ENCODE peak calls at places on chromosome 19, in four cellular contexts. H is KBM-7, W is T-helper 2 cell, P is OCI-LY7. J is an unnamed sample.

GRCh38 chr19:48329167-48329891 is 4.0 kb downstream of the EMP3 start:
- DNase-seq in P (peak; percentile 64), W (peak; percentile 41), H (no peak), J (peak; percentile 23)

GRCh38 chr19:11451327-11451941 is 16.0 kb downstream of the PRKCSH start:
- DNase-seq in W (no peak), H (no peak), P (no peak), J (no peak)

GRCh38 chr19:42242071-42242511 is 311 bp downstream of the GSK3A start:
- DNase-seq in H (no peak), W (no peak), P (peak; percentile 43), J (peak; percentile 21)

GRCh38 chr19:42248270-42249148 is 6.1 kb upstream of the GSK3A start:
- DNase-seq in P (no peak), W (no peak), H (no peak), J (no peak)

GRCh38 chr19:17775245-17775927 is 19.6 kb upstream of the B3GNT3 start:
- DNase-seq in P (peak; percentile 49), H (peak; percentile 57), W (no peak), J (no peak)

GRCh38 chr19:47446534-47447469 is 24.9 kb downstream of the SLC8A2 start:
- DNase-seq in H (peak; percentile 84), W (no peak), P (no peak), J (no peak)

GRCh38 chr19:48635263-48635965 is 1.8 kb downstream of the DBP start:
- DNase-seq in P (peak; percentile 86), H (peak; percentile 66), W (peak; percentile 68), J (peak; percentile 73)

GRCh38 chr19:39355253-39355652 is 13.0 kb downstream of the SAMD4B start:
- DNase-seq in P (no peak), W (no peak), H (no peak), J (no peak)

GRCh38 chr19:45280471-45280961 is 29.4 kb downstream of the MARK4 start:
- DNase-seq in H (no peak), W (no peak), P (no peak), J (no peak)

GRCh38 chr19:38134538-38135149 is 89.4 kb downstream of the DPF1 start:
- DNase-seq in W (peak; percentile 9), P (peak; percentile 57), H (peak; percentile 77), J (no peak)

GRCh38 chr19:10830370-10830769 is 5.6 kb downstream of the TMED1 start:
- DNase-seq in P (no peak), W (no peak), H (no peak), J (no peak)

GRCh38 chr19:19562665-19563347 is 24.7 kb downstream of the CILP2 start:
- DNase-seq in P (no peak), W (no peak), H (no peak), J (no peak)

GRCh38 chr19:5147971-5148793 is 179.3 kb downstream of the KDM4B start:
- DNase-seq in P (no peak), W (no peak), H (no peak), J (no peak)

GRCh38 chr19:33953023-33953422 is 156.4 kb downstream of the KCTD15 start:
- DNase-seq in H (no peak), W (no peak), P (no peak), J (no peak)

GRCh38 chr19:39240421-39240820 is 4.4 kb downstream of the IFNL3 start:
- DNase-seq in P (no peak), H (no peak), W (no peak), J (no peak)

GRCh38 chr19:1608414-1609391 is 3.4 kb upstream of the UQCR11 start:
- DNase-seq in P (peak; percentile 49), W (peak; percentile 17), H (no peak), J (no peak)

GRCh38 chr19:4866595-4867424 is 657 bp downstream of the PLIN3 start:
- DNase-seq in P (peak; percentile 63), W (peak; percentile 45), H (peak; percentile 65), J (peak; percentile 15)

GRCh38 chr19:9313756-9314155 is 4.1 kb upstream of the ZNF699 start:
- DNase-seq in W (no peak), P (no peak), H (no peak), J (no peak)

GRCh38 chr19:54128441-54128725 is 9.2 kb upstream of the CNOT3 start:
- DNase-seq in W (no peak), P (no peak), H (no peak), J (no peak)

GRCh38 chr19:1469936-1470863 is 8.8 kb downstream of the C19orf25 start:
- DNase-seq in H (peak; percentile 48), W (peak; percentile 66), P (peak; percentile 58), J (peak; percentile 58)

GRCh38 chr19:39428309-39429112 is 7.2 kb downstream of the RPS16 start:
- DNase-seq in P (no peak), W (no peak), H (no peak), J (no peak)

GRCh38 chr19:52200044-52200443 is 10.2 kb downstream of the PPP2R1A start:
- DNase-seq in H (no peak), W (no peak), P (no peak), J (no peak)

GRCh38 chr19:12244370-12244769 is 50.3 kb downstream of the ZNF44 start:
- DNase-seq in W (no peak), P (peak; percentile 20), H (peak; percentile 19), J (no peak)

GRCh38 chr19:10295305-10295846 is 5.6 kb downstream of the ICAM5 start:
- DNase-seq in H (no peak), P (peak; percentile 29), W (peak; percentile 70), J (peak; percentile 42)

GRCh38 chr19:9808855-9809646 is 9.8 kb downstream of the FBXL12 start:
- DNase-seq in P (no peak), W (peak; percentile 24), H (no peak), J (no peak)

GRCh38 chr19:55554302-55554701 is 9.0 kb upstream of the SBK3 start:
- DNase-seq in H (no peak), P (no peak), W (no peak), J (no peak)

GRCh38 chr19:42290523-42291436 is 11.2 kb upstream of the PRR19 start:
- DNase-seq in H (peak; percentile 59), P (peak; percentile 71), W (peak; percentile 59), J (peak; percentile 39)

GRCh38 chr19:51549533-51550324 is 18.3 kb upstream of the SIGLEC6 start:
- DNase-seq in H (no peak), W (no peak), P (no peak), J (no peak)

GRCh38 chr19:39160523-39160861 is 34.9 kb downstream of the PAK4 start:
- DNase-seq in W (no peak), H (no peak), P (no peak), J (no peak)

GRCh38 chr19:1020868-1021425 is at the start of gene TMEM259:
- DNase-seq in P (peak; percentile 98), H (peak; percentile 97), W (peak; percentile 97), J (peak; percentile 95)

GRCh38 chr19:5436101-5436947 is 18.9 kb upstream of the ZNRF4 start:
- DNase-seq in P (no peak), H (no peak), W (no peak), J (no peak)

J was measured in activated T-helper 9 cell treated with anti-CD3 and anti-CD28 coated beads, Interleukin-2, amount 50 U/mL, for 16 hours.